ENCODE peak calls at places on chromosomes 2 and 18, in four cellular contexts. One of them, this sample, is unnamed.
A peak's percentile ranks its signal among the peaks of the same experiment; 100 is the strongest.

GRCh38 chr2:231197741-231198290 is 615 bp upstream of the ARMC9 start:
- DNase-seq in neuronal stem cell: no peak
- DNase-seq in right lobe of liver: no peak
- DNase-seq in transverse colon: no peak
- DNase-seq in this sample: no peak

GRCh38 chr2:238162516-238163441 is 4.0 kb downstream of the ERFE start:
- DNase-seq in right lobe of liver: no peak
- DNase-seq in transverse colon: no peak
- DNase-seq in neuronal stem cell: no peak
- DNase-seq in this sample: peak; percentile 16

GRCh38 chr2:1802046-1802445 is 57.7 kb upstream of the PXDN start:
- DNase-seq in transverse colon: no peak
- DNase-seq in right lobe of liver: no peak
- DNase-seq in neuronal stem cell: no peak
- DNase-seq in this sample: no peak

GRCh38 chr18:63158012-63158631 is 161.4 kb downstream of the BCL2 start:
- DNase-seq in transverse colon: no peak
- DNase-seq in neuronal stem cell: no peak
- DNase-seq in right lobe of liver: no peak
- DNase-seq in this sample: no peak

GRCh38 chr18:34128436-34128835 is 96.3 kb downstream of the NOL4 start:
- DNase-seq in neuronal stem cell: no peak
- DNase-seq in transverse colon: no peak
- DNase-seq in right lobe of liver: no peak
- DNase-seq in this sample: no peak

GRCh38 chr2:76998713-76999112 is 523.5 kb downstream of the LRRTM4 start:
- DNase-seq in right lobe of liver: no peak
- DNase-seq in neuronal stem cell: no peak
- DNase-seq in transverse colon: no peak
- DNase-seq in this sample: no peak

GRCh38 chr2:85888020-85888744 is 608 bp downstream of the ST3GAL5 start:
- DNase-seq in transverse colon: peak; percentile 29
- DNase-seq in right lobe of liver: peak; percentile 64
- DNase-seq in neuronal stem cell: no peak
- DNase-seq in this sample: no peak

GRCh38 chr18:11909597-11910026 is 1.5 kb upstream of the MPPE1 start:
- DNase-seq in transverse colon: no peak
- DNase-seq in right lobe of liver: no peak
- DNase-seq in neuronal stem cell: no peak
- DNase-seq in this sample: no peak

GRCh38 chr2:173058097-173058496 is 17.5 kb upstream of the MAP3K20 start:
- DNase-seq in neuronal stem cell: no peak
- DNase-seq in right lobe of liver: no peak
- DNase-seq in transverse colon: no peak
- DNase-seq in this sample: no peak

GRCh38 chr2:5923957-5924945 is 232.1 kb downstream of the SOX11 start:
- DNase-seq in neuronal stem cell: no peak
- DNase-seq in transverse colon: no peak
- DNase-seq in right lobe of liver: no peak
- DNase-seq in this sample: no peak

GRCh38 chr2:72236445-72237067 is 88.9 kb upstream of the CYP26B1 start:
- DNase-seq in right lobe of liver: no peak
- DNase-seq in neuronal stem cell: no peak
- DNase-seq in transverse colon: no peak
- DNase-seq in this sample: no peak

GRCh38 chr2:216492951-216493685 is 5.5 kb upstream of the RPL37A start:
- DNase-seq in transverse colon: no peak
- DNase-seq in right lobe of liver: no peak
- DNase-seq in neuronal stem cell: no peak
- DNase-seq in this sample: no peak

GRCh38 chr2:3492951-3493609 is 26.3 kb downstream of the ADI1 start:
- DNase-seq in neuronal stem cell: no peak
- DNase-seq in right lobe of liver: no peak
- DNase-seq in transverse colon: no peak
- DNase-seq in this sample: peak; percentile 62

GRCh38 chr2:189066037-189066436 is 91.9 kb downstream of the COL3A1 start:
- DNase-seq in right lobe of liver: no peak
- DNase-seq in transverse colon: no peak
- DNase-seq in neuronal stem cell: no peak
- DNase-seq in this sample: no peak

GRCh38 chr2:223989206-223989859 is 32.1 kb downstream of the MRPL44 start:
- DNase-seq in neuronal stem cell: no peak
- DNase-seq in right lobe of liver: no peak
- DNase-seq in transverse colon: peak; percentile 50
- DNase-seq in this sample: no peak

GRCh38 chr18:11752116-11752911 is 63.2 kb downstream of the GNAL start:
- DNase-seq in transverse colon: no peak
- DNase-seq in neuronal stem cell: peak; percentile 41
- DNase-seq in right lobe of liver: no peak
- DNase-seq in this sample: no peak

GRCh38 chr2:64324746-64325410 is 129.1 kb upstream of the LGALSL start:
- DNase-seq in right lobe of liver: no peak
- DNase-seq in neuronal stem cell: no peak
- DNase-seq in transverse colon: no peak
- DNase-seq in this sample: no peak

GRCh38 chr2:207241198-207241597 is 75.5 kb upstream of the KLF7 start:
- DNase-seq in right lobe of liver: no peak
- DNase-seq in neuronal stem cell: no peak
- DNase-seq in transverse colon: no peak
- DNase-seq in this sample: no peak

GRCh38 chr2:26178246-26178645 is 5.4 kb downstream of the GAREM2 start:
- DNase-seq in neuronal stem cell: no peak
- DNase-seq in right lobe of liver: no peak
- DNase-seq in transverse colon: no peak
- DNase-seq in this sample: no peak

GRCh38 chr18:26057208-26057821 is 33.1 kb downstream of the SS18 start:
- DNase-seq in neuronal stem cell: peak; percentile 1
- DNase-seq in transverse colon: no peak
- DNase-seq in right lobe of liver: no peak
- DNase-seq in this sample: no peak

GRCh38 chr2:2848621-2849443 is 517.8 kb upstream of the MYT1L start:
- DNase-seq in right lobe of liver: no peak
- DNase-seq in transverse colon: no peak
- DNase-seq in neuronal stem cell: peak; percentile 24
- DNase-seq in this sample: no peak

GRCh38 chr2:12340164-12340563 is 376.6 kb upstream of the TRIB2 start:
- DNase-seq in neuronal stem cell: no peak
- DNase-seq in transverse colon: no peak
- DNase-seq in right lobe of liver: no peak
- DNase-seq in this sample: no peak

GRCh38 chr2:192298664-192299063 is 103.9 kb upstream of the TMEFF2 start:
- DNase-seq in transverse colon: no peak
- DNase-seq in right lobe of liver: no peak
- DNase-seq in neuronal stem cell: no peak
- DNase-seq in this sample: no peak

GRCh38 chr18:24734058-24734457 is 273.6 kb downstream of the HRH4 start:
- DNase-seq in transverse colon: no peak
- DNase-seq in neuronal stem cell: no peak
- DNase-seq in right lobe of liver: no peak
- DNase-seq in this sample: no peak

GRCh38 chr2:122639176-122639575 is 883.7 kb downstream of the TSN start:
- DNase-seq in transverse colon: no peak
- DNase-seq in right lobe of liver: no peak
- DNase-seq in neuronal stem cell: no peak
- DNase-seq in this sample: no peak

GRCh38 chr2:173829727-173830126 is 135.4 kb downstream of the SP3 start:
- DNase-seq in transverse colon: peak; percentile 18
- DNase-seq in neuronal stem cell: no peak
- DNase-seq in right lobe of liver: no peak
- DNase-seq in this sample: no peak

GRCh38 chr2:237935740-237936452 is 30.9 kb upstream of the UBE2F start:
- DNase-seq in transverse colon: no peak
- DNase-seq in right lobe of liver: no peak
- DNase-seq in neuronal stem cell: no peak
- DNase-seq in this sample: no peak

GRCh38 chr2:224401641-224402342 is at the start of gene FAM124B:
- DNase-seq in neuronal stem cell: no peak
- DNase-seq in transverse colon: peak; percentile 29
- DNase-seq in right lobe of liver: peak; percentile 76
- DNase-seq in this sample: peak; percentile 75

GRCh38 chr2:150426724-150427123 is 60.7 kb downstream of the RND3 start:
- DNase-seq in neuronal stem cell: no peak
- DNase-seq in right lobe of liver: no peak
- DNase-seq in transverse colon: no peak
- DNase-seq in this sample: no peak

GRCh38 chr2:11505652-11506610 is 27.9 kb upstream of the GREB1 start:
- DNase-seq in right lobe of liver: no peak
- DNase-seq in transverse colon: no peak
- DNase-seq in neuronal stem cell: no peak
- DNase-seq in this sample: no peak

GRCh38 chr2:106168657-106169056 is 25.4 kb downstream of the UXS1 start:
- DNase-seq in neuronal stem cell: no peak
- DNase-seq in right lobe of liver: no peak
- DNase-seq in transverse colon: no peak
- DNase-seq in this sample: no peak

GRCh38 chr18:58405107-58405898 is 223.6 kb downstream of the ALPK2 start:
- DNase-seq in neuronal stem cell: no peak
- DNase-seq in transverse colon: no peak
- DNase-seq in right lobe of liver: no peak
- DNase-seq in this sample: peak; percentile 47

GRCh38 chr18:58407649-58408407 is 221.1 kb downstream of the ALPK2 start:
- DNase-seq in transverse colon: no peak
- DNase-seq in neuronal stem cell: no peak
- DNase-seq in right lobe of liver: peak; percentile 89
- DNase-seq in this sample: peak; percentile 12

GRCh38 chr18:58408665-58409064 is 220.2 kb downstream of the ALPK2 start:
- DNase-seq in right lobe of liver: no peak
- DNase-seq in neuronal stem cell: no peak
- DNase-seq in transverse colon: no peak
- DNase-seq in this sample: no peak

GRCh38 chr18:58409802-58410445 is 219.0 kb downstream of the ALPK2 start:
- DNase-seq in right lobe of liver: no peak
- DNase-seq in transverse colon: no peak
- DNase-seq in neuronal stem cell: no peak
- DNase-seq in this sample: peak; percentile 7

GRCh38 chr18:58407263-58407648 is 221.6 kb downstream of the ALPK2 start:
- DNase-seq in transverse colon: no peak
- DNase-seq in neuronal stem cell: no peak
- DNase-seq in right lobe of liver: no peak
- DNase-seq in this sample: no peak
- H3K4me1 ChIP-seq in transverse colon: peaks cover 8% of the 10 kb centered on the region
- H3K4me1 ChIP-seq in neuronal stem cell: peaks cover 15% of the 10 kb centered on the region
- H3K4me1 ChIP-seq in right lobe of liver: no peaks in the 10 kb centered on the region
- H3K4me1 ChIP-seq in this sample: no peaks in the 10 kb centered on the region

DNA sequence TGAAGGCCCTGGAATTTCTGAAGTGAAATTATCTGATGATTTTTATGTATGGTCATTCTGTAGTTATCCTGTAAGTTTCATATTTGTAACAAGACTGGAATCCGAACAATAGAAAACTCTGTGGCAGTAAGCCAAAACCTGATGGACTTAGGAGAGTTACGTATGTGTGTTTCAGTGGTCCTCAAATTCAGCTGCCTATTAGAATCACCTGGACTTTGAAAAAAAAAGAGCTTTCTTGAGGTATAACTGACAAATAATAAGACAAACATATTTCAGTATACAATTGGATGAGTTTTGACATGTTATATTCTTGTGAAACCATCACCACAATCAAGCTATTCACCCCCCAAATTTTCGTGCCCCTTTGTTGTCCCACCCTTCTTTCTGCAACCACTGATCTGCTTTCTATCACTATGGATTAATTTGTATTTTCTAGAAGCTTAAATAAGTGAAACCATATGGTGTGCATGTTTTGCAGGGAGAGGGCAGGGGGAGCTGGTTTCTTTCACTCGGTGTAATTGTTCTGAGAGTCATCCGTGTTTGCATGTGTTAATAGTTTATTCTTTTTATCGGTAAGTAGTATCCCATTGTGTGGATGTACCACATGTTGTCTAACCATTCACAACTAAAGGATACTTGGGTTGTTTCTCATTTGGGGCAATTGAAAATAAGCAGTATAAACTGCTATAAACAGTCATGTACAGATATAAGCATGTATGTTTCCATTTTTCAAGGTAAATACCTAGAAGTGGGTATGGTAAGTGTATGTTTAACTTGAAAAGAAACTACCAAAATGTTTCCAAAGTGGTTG is 50.2 kb upstream of the EML4 start:
- DNase-seq in right lobe of liver: no peak
- DNase-seq in transverse colon: no peak
- DNase-seq in neuronal stem cell: no peak
- DNase-seq in this sample: no peak
- H3K4me3 ChIP-seq in right lobe of liver: no peak overlapping the region
- H3K4me3 ChIP-seq in transverse colon: no peak overlapping the region
- H3K4me3 ChIP-seq in neuronal stem cell: no peak overlapping the region
- H3K4me3 ChIP-seq in this sample: no peak overlapping the region

GRCh38 chr2:70301344-70302194 is at the start of gene FAM136A:
- DNase-seq in right lobe of liver: peak; percentile 89
- DNase-seq in neuronal stem cell: peak; percentile 86
- DNase-seq in transverse colon: peak; percentile 91
- DNase-seq in this sample: peak; percentile 74
- H3K4me1 ChIP-seq in right lobe of liver: no peaks in the 10 kb centered on the region
- H3K4me1 ChIP-seq in neuronal stem cell: peaks cover 9% of the 10 kb centered on the region
- H3K4me1 ChIP-seq in transverse colon: peaks cover 13% of the 10 kb centered on the region
- H3K4me1 ChIP-seq in this sample: peaks cover 9% of the 10 kb centered on the region

GRCh38 chr18:3494245-3494526 is 44.2 kb downstream of the TGIF1 start:
- DNase-seq in transverse colon: no peak
- DNase-seq in right lobe of liver: no peak
- DNase-seq in neuronal stem cell: no peak
- DNase-seq in this sample: no peak
- H3K4me3 ChIP-seq in transverse colon: no peak overlapping the region
- H3K4me3 ChIP-seq in right lobe of liver: no peak overlapping the region
- H3K4me3 ChIP-seq in neuronal stem cell: no peak overlapping the region
- H3K4me3 ChIP-seq in this sample: no peak overlapping the region

DNA sequence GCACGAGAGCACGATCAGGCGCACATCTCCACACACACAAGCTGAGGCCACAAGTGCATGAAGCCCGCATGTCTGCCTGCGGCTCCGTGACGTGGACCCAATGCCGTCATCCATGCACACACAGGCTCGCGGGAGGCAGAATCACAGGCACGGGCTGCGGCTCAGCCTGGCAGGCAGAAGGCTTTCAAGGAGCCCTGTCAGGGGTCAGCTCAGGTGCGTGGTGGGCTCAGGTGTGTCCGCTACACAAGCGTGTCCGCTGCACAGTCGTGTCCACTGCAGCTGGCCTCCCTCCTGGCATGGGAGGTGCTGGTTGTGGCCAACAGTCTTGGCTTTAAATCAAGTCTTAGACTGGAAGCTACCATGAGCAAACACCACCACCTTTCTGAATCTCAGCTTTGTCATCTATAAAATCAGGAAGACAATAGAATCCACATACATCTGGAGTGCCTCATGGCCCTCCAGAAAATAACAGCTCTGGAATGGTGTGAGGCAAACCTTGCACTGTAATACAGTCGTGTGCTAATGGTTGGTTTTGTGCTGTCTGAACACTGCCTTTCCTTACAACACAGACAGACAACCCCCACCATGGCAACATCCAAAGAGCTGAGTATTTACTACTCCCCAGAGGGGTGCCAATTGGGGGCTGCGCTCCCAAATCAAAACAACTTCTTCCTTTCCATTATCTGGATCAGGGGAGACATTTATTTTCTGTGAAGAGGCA is 210.1 kb downstream of the NDUFA10 start:
- DNase-seq in transverse colon: peak; percentile 29
- DNase-seq in right lobe of liver: no peak
- DNase-seq in neuronal stem cell: no peak
- DNase-seq in this sample: peak; percentile 72
- H3K4me1 ChIP-seq in transverse colon: peaks cover 21% of the 10 kb centered on the region
- H3K4me1 ChIP-seq in right lobe of liver: no peaks in the 10 kb centered on the region
- H3K4me1 ChIP-seq in neuronal stem cell: no peaks in the 10 kb centered on the region
- H3K4me1 ChIP-seq in this sample: peaks cover 27% of the 10 kb centered on the region